ENCODE peak calls at places on chromosomes 16 and 17, in four cellular contexts. D, J, Y and B are unnamed samples. For H3K4me1, the result is how much of the 10 kb centered on the place peaks cover.

GRCh38 chr17:77687921-77688320 is 270.6 kb upstream of the TNRC6C start:
- DNase-seq in J (no peak), D (no peak), Y (no peak), B (no peak)

GRCh38 chr17:39979865-39980401 is 674 bp upstream of the PSMD3 start:
- DNase-seq in D (no peak), Y (peak), J (peak), B (peak)

GRCh38 chr17:51765558-51766145 is 392.9 kb downstream of the CA10 start:
- DNase-seq in D (no peak), Y (no peak), J (no peak), B (peak)

GRCh38 chr17:40071720-40072480 is 9.1 kb downstream of the THRA start:
- DNase-seq in Y (peak), J (peak), D (peak), B (peak)

GRCh38 chr16:58110590-58111330 is 18.4 kb downstream of the CFAP20 start:
- DNase-seq in J (no peak), Y (peak), D (peak), B (peak)

GRCh38 chr17:74305865-74306654 is 20.0 kb upstream of the KIF19 start:
- DNase-seq in Y (no peak), J (no peak), D (no peak), B (no peak)

GRCh38 chr16:54655171-54655590 is 275.5 kb upstream of the IRX5 start:
- DNase-seq in D (peak), Y (peak), J (peak), B (no peak)

GRCh38 chr17:60604686-60605334 is 4.8 kb downstream of the PPM1D start:
- DNase-seq in Y (peak), D (no peak), J (peak), B (no peak)

GRCh38 chr17:69525920-69526841 is 111.7 kb downstream of the MAP2K6 start:
- DNase-seq in J (peak), Y (peak), D (peak), B (peak)

GRCh38 chr16:53745126-53745525 is 41.2 kb downstream of the FTO start:
- DNase-seq in J (peak), Y (peak), D (no peak), B (no peak)

GRCh38 chr17:17849863-17850373 is 13.1 kb upstream of the SREBF1 start:
- DNase-seq in D (peak), Y (peak), J (peak), B (no peak)

GRCh38 chr16:17784073-17784472 is 313.3 kb upstream of the XYLT1 start:
- DNase-seq in J (no peak), D (no peak), Y (no peak), B (no peak)

GRCh38 chr16:27432600-27432957 is 30.6 kb downstream of the IL21R start:
- DNase-seq in J (no peak), Y (peak), D (no peak), B (no peak)

GRCh38 chr16:11224894-11225676 is 30.9 kb downstream of the SOCS1 start:
- DNase-seq in D (peak), Y (no peak), J (peak), B (no peak)

GRCh38 chr16:24228514-24228913 is 27.6 kb upstream of the CACNG3 start:
- DNase-seq in Y (no peak), D (no peak), J (no peak), B (no peak)

GRCh38 chr17:71910002-71910401 is 210.8 kb upstream of the SOX9 start:
- DNase-seq in D (no peak), J (peak), Y (no peak), B (no peak)

GRCh38 chr16:12300946-12301500 is 324.5 kb downstream of the SNX29 start:
- DNase-seq in Y (no peak), J (no peak), D (no peak), B (no peak)

GRCh38 chr17:29619251-29619650 is 3.5 kb downstream of the CORO6 start:
- DNase-seq in J (no peak), Y (peak), D (no peak), B (no peak)

GRCh38 chr17:31645351-31645750 is 213.7 kb downstream of the COPRS start:
- DNase-seq in Y (no peak), J (no peak), D (no peak), B (no peak)

GRCh38 chr17:60231691-60232090 is 81.9 kb downstream of the CA4 start:
- DNase-seq in J (no peak), D (no peak), Y (peak), B (no peak)

GRCh38 chr17:67629963-67630320 is 87.8 kb upstream of the NOL11 start:
- DNase-seq in J (peak), D (no peak), Y (peak), B (no peak)

GRCh38 chr17:42526031-42526444 is 10.0 kb upstream of the NAGLU start:
- DNase-seq in Y (peak), D (no peak), J (peak), B (no peak)

GRCh38 chr17:34578016-34578415 is 1.4 kb upstream of the TMEM132E start:
- DNase-seq in Y (no peak), D (no peak), J (no peak), B (no peak)

GRCh38 chr16:85316321-85316919 is 204.1 kb upstream of the CIBAR2 start:
- DNase-seq in Y (peak), J (peak), D (peak), B (peak)

GRCh38 chr16:49488740-49489525 is 115.3 kb downstream of the C16orf78 start:
- DNase-seq in Y (no peak), D (no peak), J (no peak), B (no peak)

GRCh38 chr16:71205482-71206131 is 24.9 kb downstream of the HYDIN start:
- DNase-seq in D (no peak), Y (no peak), J (peak), B (no peak)

GRCh38 chr17:7560172-7561027 is 1.3 kb upstream of the SENP3 start:
- DNase-seq in D (peak), J (peak), Y (peak), B (no peak)

GRCh38 chr17:42266918-42267766 is 9.0 kb downstream of the STAT5B start:
- DNase-seq in D (no peak), J (peak), Y (peak), B (no peak)

GRCh38 chr17:72576289-72576759 is 455.5 kb downstream of the SOX9 start:
- DNase-seq in J (no peak), Y (no peak), D (no peak), B (no peak)

GRCh38 chr17:50050431-50051032 is 5.4 kb upstream of the ITGA3 start:
- DNase-seq in Y (no peak), J (no peak), D (no peak), B (no peak)

GRCh38 chr16:9360075-9360474 is 268.6 kb downstream of the HAPSTR1 start:
- DNase-seq in J (peak), Y (no peak), D (no peak), B (no peak)
- H3K4me1 ChIP-seq in J (half or more), Y (under half), D (under half), B (under half)

GRCh38 chr16:57004387-57005250 is 15.3 kb downstream of the NLRC5 start:
- DNase-seq in J (no peak), Y (no peak), D (no peak), B (no peak)

GRCh38 chr16:57007530-57007929 is 18.2 kb downstream of the NLRC5 start:
- DNase-seq in J (no peak), D (no peak), Y (no peak), B (no peak)

GRCh38 chr16:57007050-57007449 is 17.7 kb downstream of the NLRC5 start:
- DNase-seq in J (no peak), D (no peak), Y (no peak), B (no peak)

GRCh38 chr16:57009641-57010170 is 20.3 kb downstream of the NLRC5 start:
- DNase-seq in Y (no peak), J (no peak), D (no peak), B (no peak)

DNA sequence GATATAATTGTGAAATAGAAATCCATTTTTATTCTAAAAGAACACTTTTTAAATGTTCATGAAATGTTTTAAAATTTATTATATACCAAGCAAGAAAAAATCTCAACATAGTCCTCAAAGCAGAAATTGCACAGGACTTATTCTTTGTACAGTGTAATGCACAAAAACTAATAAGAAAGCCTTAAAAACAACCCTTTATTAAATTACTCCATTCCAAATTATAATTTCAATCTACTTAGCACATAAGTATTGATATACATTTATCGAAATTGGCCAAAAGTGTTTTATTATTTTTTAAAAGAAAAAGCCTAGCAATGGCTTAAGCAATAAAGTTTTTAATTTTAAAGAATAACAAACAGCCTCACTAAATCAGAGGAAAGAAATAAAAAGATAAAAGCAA is 19.1 kb downstream of the NLRC5 start:
- DNase-seq in Y (no peak), J (no peak), D (no peak), B (no peak)
- H3K4me1 ChIP-seq in Y (under half), J (under half), D (under half), B (under half)

GRCh38 chr17:47834756-47835155 is 3.3 kb downstream of the LRRC46 start:
- DNase-seq in J (no peak), Y (no peak), D (no peak), B (no peak)

GRCh38 chr17:47830396-47830907 is 889 bp downstream of the MRPL10 start:
- DNase-seq in Y (no peak), D (no peak), J (no peak), B (no peak)

GRCh38 chr17:47830991-47831933 is at the start of the genes LRRC46 and MRPL10:
- DNase-seq in J (peak), D (peak), Y (peak), B (peak)

GRCh38 chr17:47829870-47830269 is 1.5 kb downstream of the MRPL10 start:
- DNase-seq in D (no peak), J (no peak), Y (no peak), B (no peak)

DNA sequence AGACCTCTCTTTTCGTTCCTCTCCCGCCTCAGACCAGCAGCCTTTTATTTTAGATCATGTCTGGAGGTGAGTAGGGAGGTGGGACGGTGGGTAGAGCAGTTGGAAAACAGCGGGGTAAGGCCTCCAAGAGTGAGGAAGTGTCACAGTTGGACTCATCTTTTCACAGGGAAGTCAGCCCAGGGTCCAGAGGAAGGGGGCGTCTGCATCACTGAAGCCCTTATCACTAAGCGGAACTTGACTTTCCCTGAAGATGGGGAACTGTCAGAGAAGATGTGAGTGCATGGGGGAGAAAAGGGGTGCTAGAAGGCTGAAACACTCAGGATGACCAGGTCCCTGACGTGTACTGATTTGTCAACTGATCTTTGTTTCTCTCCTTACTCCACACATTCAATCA is 461 bp downstream of the LRRC46 start:
- DNase-seq in D (no peak), J (no peak), Y (no peak), B (no peak)
- H3K4me1 ChIP-seq in D (under half), J (under half), Y (under half), B (under half)

DNA sequence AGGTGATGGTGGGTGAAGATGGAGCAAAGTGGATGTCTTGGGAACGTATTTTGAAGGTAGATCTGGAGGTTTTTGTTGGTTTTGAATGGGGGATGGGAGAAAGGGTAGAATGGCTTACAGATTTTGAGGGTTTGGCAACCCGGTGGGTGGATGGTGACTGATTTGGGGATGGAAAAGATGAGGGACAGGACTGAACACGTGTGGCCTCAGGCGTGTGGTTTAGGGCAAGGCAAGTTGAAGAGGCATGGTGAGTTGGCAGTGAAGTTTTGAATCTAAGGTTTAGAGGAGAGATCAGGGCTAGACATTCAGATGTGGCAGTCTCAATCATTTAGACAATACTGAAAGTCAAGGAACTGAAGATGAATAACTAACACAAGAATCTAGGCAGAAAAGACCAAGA is 5.0 kb upstream of the DCTPP1 start:
- DNase-seq in Y (no peak), D (no peak), J (no peak), B (no peak)
- H3K4me1 ChIP-seq in Y (under half), D (under half), J (under half), B (under half)

GRCh38 chr16:31455601-31456314 is 3.5 kb upstream of the ARMC5 start:
- DNase-seq in J (no peak), D (no peak), Y (peak), B (peak)

GRCh38 chr16:31451201-31451600 is 8.1 kb upstream of the ARMC5 start:
- DNase-seq in Y (no peak), J (no peak), D (no peak), B (no peak)

GRCh38 chr16:31452631-31453106 is 6.6 kb upstream of the ARMC5 start:
- DNase-seq in D (no peak), J (no peak), Y (peak), B (no peak)

GRCh38 chr16:31453255-31454204 is 5.8 kb upstream of the ARMC5 start:
- DNase-seq in D (no peak), J (peak), Y (peak), B (no peak)

DNA sequence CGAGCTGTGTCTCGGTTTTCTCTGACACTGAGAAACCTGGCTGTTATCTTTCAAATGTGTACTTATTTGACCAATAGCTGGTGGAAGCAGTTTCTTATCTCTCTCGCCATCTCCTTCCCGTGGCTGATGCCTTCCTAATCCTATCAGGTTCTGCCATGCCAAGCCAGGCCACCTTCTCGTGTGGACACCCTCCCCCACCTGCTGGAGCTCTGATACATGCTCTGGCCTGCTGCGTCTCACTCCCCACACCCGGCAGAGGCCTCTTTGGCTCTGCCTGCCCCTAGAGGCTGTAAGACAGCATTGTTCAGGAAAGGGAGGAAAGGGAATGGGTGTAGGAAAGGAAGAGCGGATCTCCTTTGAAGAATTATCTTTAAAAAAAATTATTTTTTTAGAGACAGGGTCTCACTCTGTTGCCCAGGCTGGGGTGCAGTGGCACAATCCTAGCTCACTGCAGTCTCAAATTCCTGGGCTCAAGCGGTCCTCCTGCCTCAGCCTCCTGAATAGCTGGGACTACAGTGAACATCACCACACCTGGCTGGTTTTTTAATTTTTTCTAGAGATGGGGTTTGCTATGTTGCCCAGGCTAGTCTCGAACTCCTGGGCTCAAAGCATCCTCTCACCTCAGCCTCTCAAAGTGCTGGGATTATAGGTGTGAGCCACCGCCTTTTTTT is 7.5 kb upstream of the ARMC5 start:
- DNase-seq in Y (peak), D (peak), J (peak), B (peak)
- H3K4me1 ChIP-seq in Y (under half), D (half or more), J (under half), B (under half)

GRCh38 chr17:22518185-22518584 is 825.9 kb downstream of the KCNJ18 start:
- DNase-seq in J (no peak), D (no peak), Y (no peak), B (no peak)
- H3K4me1 ChIP-seq in J (under half), D (under half), Y (under half), B (under half)

GRCh38 chr17:16377804-16378400 is 3.0 kb upstream of the UBB start:
- DNase-seq in Y (peak), D (no peak), J (peak), B (no peak)

GRCh38 chr17:16381496-16381820 is 567 bp downstream of the UBB start:
- DNase-seq in J (no peak), Y (peak), D (no peak), B (no peak)

GRCh38 chr17:16378631-16379282 is 2.1 kb upstream of the UBB start:
- DNase-seq in D (peak), Y (no peak), J (no peak), B (no peak)

GRCh38 chr17:16380640-16381495 is at the start of gene UBB:
- DNase-seq in Y (peak), J (peak), D (peak), B (peak)

DNA sequence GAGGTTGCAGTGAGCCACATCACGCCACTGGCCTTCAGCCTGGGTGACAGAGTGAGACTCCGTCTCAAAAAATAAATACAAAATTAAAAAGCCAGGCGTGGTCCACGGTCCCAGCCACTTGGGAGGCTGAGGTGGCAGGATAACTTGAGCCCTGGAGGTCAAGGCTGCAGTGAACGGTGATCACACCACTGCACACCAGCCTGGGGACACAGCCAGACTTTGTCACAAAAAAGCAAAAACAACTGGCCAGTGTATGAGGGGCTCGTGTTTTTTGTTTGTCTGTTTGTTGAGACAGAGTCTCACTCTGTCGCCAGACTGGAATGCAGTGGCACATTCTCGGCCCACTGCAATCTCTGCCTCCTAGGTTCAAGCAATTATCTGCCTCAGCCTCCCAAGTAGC is 1.2 kb upstream of the UBB start:
- DNase-seq in Y (no peak), J (no peak), D (no peak), B (no peak)
- H3K4me1 ChIP-seq in Y (under half), J (half or more), D (half or more), B (under half)

DNA sequence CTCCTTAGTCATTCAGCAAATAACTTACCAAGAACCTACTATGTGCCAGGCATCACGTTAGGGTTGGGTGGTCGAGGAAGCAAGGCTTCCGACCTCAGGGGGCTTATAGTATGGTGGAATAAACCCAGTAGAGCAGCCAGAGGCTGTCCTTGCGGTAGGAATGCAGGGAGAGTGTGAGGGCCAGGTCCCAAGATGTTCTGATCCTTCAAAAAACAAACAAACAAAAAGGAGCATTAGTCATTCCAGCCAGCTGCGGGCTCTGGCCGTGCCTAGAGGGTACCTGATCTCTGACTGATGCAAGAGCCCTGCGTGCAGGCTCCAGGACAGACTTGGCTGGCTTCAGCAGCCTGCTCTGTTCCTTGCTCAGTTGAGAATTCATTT is 18.2 kb downstream of the CYB5D2 start:
- DNase-seq in D (peak), J (no peak), Y (peak), B (peak)
- H3K4me1 ChIP-seq in D (under half), J (under half), Y (under half), B (under half)

GRCh38 chr17:3892095-3892998 is 506 bp downstream of the CAMKK1 start:
- DNase-seq in Y (peak), D (peak), J (peak), B (peak)
- H3K4me1 ChIP-seq in Y (under half), D (half or more), J (half or more), B (under half)